ENCODE peak calls at places on chromosome 14, in seven cellular contexts. G, K, R, Z, M, S and Y are unnamed samples.

GRCh38 chr14:97977711-97978261 is 1180.6 kb downstream of the VRK1 start:
- DNase-seq in G (no peak), K (no peak), R (peak), Z (no peak), M (no peak), S (peak), Y (peak)

GRCh38 chr14:88209273-88209672 is 113.8 kb downstream of the KCNK10 start:
- DNase-seq in G (no peak), K (no peak), R (no peak), Z (no peak), M (no peak), S (no peak), Y (peak)

GRCh38 chr14:76106188-76106587 is 45.5 kb upstream of the GPATCH2L start:
- DNase-seq in G (no peak), K (no peak), R (no peak), Z (no peak), M (no peak), S (no peak), Y (no peak)

GRCh38 chr14:97276573-97276972 is 479.4 kb downstream of the VRK1 start:
- DNase-seq in G (no peak), K (no peak), R (no peak), Z (peak), M (no peak), S (no peak), Y (no peak)

GRCh38 chr14:22039938-22040780 is 366.5 kb upstream of the OR4E1 start:
- DNase-seq in G (peak), K (no peak), R (peak), Z (peak), M (no peak), S (no peak), Y (no peak)

GRCh38 chr14:77607741-77608302 is 8.6 kb downstream of the SPTLC2 start:
- DNase-seq in G (no peak), K (peak), R (no peak), Z (no peak), M (no peak), S (peak), Y (no peak)

GRCh38 chr14:50047274-50047676 is 69.1 kb downstream of the VCPKMT start:
- DNase-seq in G (no peak), K (no peak), R (no peak), Z (no peak), M (peak), S (no peak), Y (no peak)

GRCh38 chr14:91219505-91220389 is 24.8 kb downstream of the GPR68 start:
- DNase-seq in G (no peak), K (no peak), R (no peak), Z (no peak), M (no peak), S (no peak), Y (no peak)

GRCh38 chr14:68784298-68784910 is 8.5 kb downstream of the ZFP36L1 start:
- DNase-seq in G (peak), K (no peak), R (no peak), Z (peak), M (peak), S (no peak), Y (no peak)

GRCh38 chr14:66495214-66496098 is 9.3 kb downstream of the CCDC196 start:
- DNase-seq in G (peak), K (peak), R (peak), Z (peak), M (peak), S (peak), Y (peak)

GRCh38 chr14:69090187-69090789 is 62.6 kb downstream of the DCAF5 start:
- DNase-seq in G (peak), K (no peak), R (peak), Z (peak), M (peak), S (peak), Y (peak)